ENCODE peak calls at places on chromosomes 11 and 22, in ten cellular contexts. Q is astrocyte of the spinal cord, P is osteoblast, C is esophagus squamous epithelium, J is adrenal gland, A is upper lobe of right lung, H is brain microvascular endothelial cell, F is type B pancreatic cell, Y is lung, M is psoas muscle. N is an unnamed sample.
A peak's percentile ranks its signal among the peaks of the same experiment; 100 is the strongest.

GRCh38 chr11:129434641-129435498 is 59.2 kb downstream of the BARX2 start:
- DNase-seq in Q (peak; percentile 8), P (no peak), C (no peak), J (no peak), A (no peak), H (no peak), F (no peak), Y (no peak), M (no peak), N (no peak)

GRCh38 chr11:35853871-35854270 is 90.0 kb upstream of the LDLRAD3 start:
- DNase-seq in Q (no peak), P (no peak), C (no peak), J (no peak), A (no peak), H (no peak), F (peak; percentile 20), Y (no peak), M (no peak), N (no peak)

GRCh38 chr11:37988031-37988430 is 1390.0 kb upstream of the RAG2 start:
- DNase-seq in Q (peak; percentile 22), P (peak; percentile 19), C (no peak), J (no peak), A (no peak), H (peak; percentile 42), F (no peak), Y (no peak), M (no peak), N (no peak)

GRCh38 chr22:47474464-47474863 is 712.0 kb downstream of the TBC1D22A start:
- DNase-seq in Q (peak; percentile 23), P (no peak), C (no peak), J (no peak), A (no peak), H (no peak), F (no peak), Y (no peak), M (no peak), N (no peak)

GRCh38 chr22:46112405-46112804 is 37.9 kb upstream of the PPARA start:
- DNase-seq in Q (no peak), P (no peak), C (no peak), J (no peak), A (no peak), H (no peak), F (no peak), Y (no peak), M (no peak), N (no peak)

GRCh38 chr11:116879789-116880402 is 42.5 kb upstream of the APOA1 start:
- DNase-seq in Q (peak; percentile 79), P (no peak), C (no peak), J (peak; percentile 47), A (no peak), H (peak; percentile 67), F (no peak), Y (no peak), M (no peak), N (no peak)

GRCh38 chr22:20455709-20456063 is 18.1 kb upstream of the SCARF2 start:
- DNase-seq in Q (no peak), P (peak; percentile 49), C (no peak), J (no peak), A (no peak), H (no peak), F (no peak), Y (no peak), M (no peak), N (no peak)

GRCh38 chr11:45265963-45266692 is 20.0 kb downstream of the SYT13 start:
- DNase-seq in Q (no peak), P (no peak), C (no peak), J (no peak), A (no peak), H (no peak), F (no peak), Y (no peak), M (no peak), N (no peak)

GRCh38 chr11:126630488-126630887 is 275.0 kb downstream of the ST3GAL4 start:
- DNase-seq in Q (no peak), P (no peak), C (no peak), J (no peak), A (no peak), H (no peak), F (no peak), Y (no peak), M (no peak), N (no peak)

GRCh38 chr11:44977493-44977984 is 26.9 kb upstream of the TP53I11 start:
- DNase-seq in Q (no peak), P (no peak), C (no peak), J (peak; percentile 17), A (no peak), H (no peak), F (no peak), Y (no peak), M (no peak), N (peak; percentile 52)

GRCh38 chr11:43736502-43737193 is 56.1 kb downstream of the HSD17B12 start:
- DNase-seq in Q (peak; percentile 85), P (peak; percentile 85), C (no peak), J (no peak), A (no peak), H (peak; percentile 23), F (no peak), Y (no peak), M (no peak), N (no peak)

GRCh38 chr11:43737194-43737575 is 56.6 kb downstream of the HSD17B12 start:
- DNase-seq in Q (no peak), P (peak; percentile 68), C (no peak), J (no peak), A (no peak), H (no peak), F (no peak), Y (no peak), M (no peak), N (no peak)

GRCh38 chr11:43734256-43734655 is 53.7 kb downstream of the HSD17B12 start:
- DNase-seq in Q (no peak), P (no peak), C (no peak), J (no peak), A (no peak), H (no peak), F (no peak), Y (no peak), M (no peak), N (no peak)

GRCh38 chr11:43735115-43735514 is 54.6 kb downstream of the HSD17B12 start:
- DNase-seq in Q (no peak), P (no peak), C (no peak), J (no peak), A (no peak), H (no peak), F (no peak), Y (no peak), M (no peak), N (no peak)

GRCh38 chr11:43735931-43736330 is 55.4 kb downstream of the HSD17B12 start:
- DNase-seq in Q (peak; percentile 64), P (peak; percentile 45), C (no peak), J (no peak), A (no peak), H (no peak), F (no peak), Y (no peak), M (no peak), N (no peak)
- TF ChIP-seq CTCF in Q (peak; percentile 10), P (peak; percentile 44), C (no peak), J (no peak), A (no peak), H (peak; percentile 19), F (no peak), Y (no peak), M (no peak), N (peak; percentile 60)

DNA sequence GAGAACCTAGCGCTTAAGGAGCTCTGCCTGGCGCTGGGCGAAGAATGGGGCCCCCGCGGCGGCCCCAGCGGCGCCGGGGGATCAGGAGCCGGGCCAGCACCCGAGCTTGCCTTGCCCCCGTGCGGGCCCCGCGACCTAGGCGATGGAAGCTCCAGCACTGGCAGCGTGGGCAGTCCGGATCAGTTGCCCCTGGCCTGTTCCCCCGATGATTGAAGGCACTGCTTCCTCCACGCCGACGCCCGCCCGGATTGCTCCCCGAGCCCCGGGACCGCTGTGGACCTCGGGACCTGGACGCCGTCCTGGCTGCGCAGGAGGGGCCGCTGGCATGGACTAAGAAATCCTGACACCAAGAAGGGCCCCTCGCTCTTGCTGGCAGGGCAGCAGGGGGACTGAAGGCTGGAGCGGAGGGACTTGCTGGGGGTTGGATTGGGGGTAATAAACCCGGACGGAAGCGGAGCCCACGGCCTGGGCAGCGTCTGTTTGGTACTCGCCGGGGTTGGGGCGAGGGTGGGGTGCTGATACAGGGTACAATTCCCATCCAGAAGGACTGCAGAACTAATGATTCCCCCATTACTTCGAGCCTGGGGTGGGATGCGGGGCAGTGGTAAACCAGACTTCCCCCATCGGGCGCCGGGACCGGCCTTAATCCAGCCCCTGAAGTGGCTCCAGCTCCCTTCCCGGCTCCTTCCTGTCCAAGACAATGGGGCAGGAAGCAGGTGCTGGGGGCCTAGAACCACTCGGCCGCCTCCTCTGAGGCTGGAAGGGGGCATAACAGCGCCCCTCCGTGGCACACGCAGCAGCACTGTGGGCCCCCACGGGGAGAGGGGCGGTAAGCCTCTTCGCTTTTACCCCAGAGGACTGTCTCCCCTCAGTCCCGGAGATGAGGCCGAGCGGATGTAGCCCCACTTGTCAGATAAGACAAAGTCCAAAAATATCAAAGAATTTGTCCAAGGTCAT is 985 bp downstream of the CCDC85B start:
- DNase-seq in Q (peak; percentile 37), P (peak; percentile 86), C (no peak), J (peak; percentile 45), A (no peak), H (no peak), F (no peak), Y (no peak), M (no peak), N (no peak)
- TF ChIP-seq CTCF in Q (peak; percentile 37), P (peak; percentile 26), C (no peak), J (no peak), A (peak; percentile 37), H (peak; percentile 44), F (peak; percentile 9), Y (peak; percentile 13), M (peak; percentile 11), N (peak; percentile 54)

DNA sequence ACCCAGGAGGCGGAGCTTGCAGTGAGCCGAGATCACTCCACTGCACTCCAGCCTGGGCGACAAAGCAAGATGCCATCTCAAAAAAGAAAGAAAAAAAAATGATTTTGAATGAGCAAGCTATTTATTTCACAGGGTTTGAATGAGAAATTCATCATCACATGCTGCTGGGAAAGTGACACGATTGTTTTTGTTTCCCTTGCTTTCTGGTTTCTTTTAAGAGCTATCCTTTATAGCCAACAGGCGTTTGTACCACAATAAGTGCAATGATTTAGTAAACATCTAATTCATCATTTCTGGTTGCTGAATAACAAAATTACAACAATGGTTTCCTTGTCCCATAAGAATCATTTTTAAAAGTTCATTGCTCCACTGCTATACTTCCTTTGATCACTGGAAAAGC is 129.9 kb downstream of the GUCY1A2 start:
- DNase-seq in Q (no peak), P (no peak), C (no peak), J (no peak), A (no peak), H (no peak), F (no peak), Y (no peak), M (no peak), N (no peak)
- TF ChIP-seq CTCF in Q (no peak), P (no peak), C (no peak), J (no peak), A (no peak), H (no peak), F (no peak), Y (no peak), M (no peak), N (no peak)

GRCh38 chr11:73272680-73273038 is 521 bp downstream of the P2RY6 start:
- DNase-seq in Q (no peak), P (no peak), C (no peak), J (no peak), A (no peak), H (no peak), F (no peak), Y (no peak), M (no peak), N (no peak)
- TF ChIP-seq CTCF in Q (no peak), P (no peak), C (no peak), J (no peak), A (no peak), H (no peak), F (no peak), Y (no peak), M (no peak), N (no peak)

N was measured in chondrocyte.